ENCODE peak calls at places on chromosome 10, in seven cellular contexts. One of them, this sample, is unnamed.

GRCh38 chr10:124521429-124521871 is 59.8 kb downstream of the LHPP start:
- DNase-seq in uterus: no peak
- DNase-seq in heart left ventricle: no peak
- DNase-seq in colonic mucosa: no peak
- DNase-seq in IMR-90: no peak
- DNase-seq in left ventricle myocardium inferior: no peak
- DNase-seq in HCT116: no peak
- DNase-seq in this sample: no peak

GRCh38 chr10:43083764-43084163 is 6.9 kb downstream of the RET start:
- DNase-seq in uterus: no peak
- DNase-seq in left ventricle myocardium inferior: no peak
- DNase-seq in heart left ventricle: no peak
- DNase-seq in HCT116: no peak
- DNase-seq in colonic mucosa: no peak
- DNase-seq in IMR-90: no peak
- DNase-seq in this sample: no peak

GRCh38 chr10:11014671-11015141 is 3.0 kb upstream of the CELF2 start:
- DNase-seq in colonic mucosa: peak
- DNase-seq in HCT116: no peak
- DNase-seq in left ventricle myocardium inferior: peak
- DNase-seq in IMR-90: no peak
- DNase-seq in uterus: no peak
- DNase-seq in heart left ventricle: peak
- DNase-seq in this sample: no peak

GRCh38 chr10:49138361-49138891 is 4.6 kb upstream of the FAM170B start:
- DNase-seq in HCT116: no peak
- DNase-seq in uterus: peak
- DNase-seq in IMR-90: peak
- DNase-seq in heart left ventricle: no peak
- DNase-seq in colonic mucosa: no peak
- DNase-seq in left ventricle myocardium inferior: peak
- DNase-seq in this sample: no peak

GRCh38 chr10:6924166-6924565 is 344.1 kb upstream of the PRKCQ start:
- DNase-seq in heart left ventricle: no peak
- DNase-seq in IMR-90: peak
- DNase-seq in left ventricle myocardium inferior: no peak
- DNase-seq in HCT116: no peak
- DNase-seq in uterus: no peak
- DNase-seq in colonic mucosa: no peak
- DNase-seq in this sample: no peak

GRCh38 chr10:43809211-43809930 is 160.7 kb upstream of the ZNF32 start:
- DNase-seq in IMR-90: peak
- DNase-seq in colonic mucosa: no peak
- DNase-seq in uterus: no peak
- DNase-seq in HCT116: no peak
- DNase-seq in heart left ventricle: no peak
- DNase-seq in left ventricle myocardium inferior: no peak
- DNase-seq in this sample: peak

GRCh38 chr10:86217386-86218080 is 149.1 kb downstream of the GRID1 start:
- DNase-seq in left ventricle myocardium inferior: no peak
- DNase-seq in colonic mucosa: no peak
- DNase-seq in HCT116: no peak
- DNase-seq in uterus: no peak
- DNase-seq in IMR-90: no peak
- DNase-seq in heart left ventricle: peak
- DNase-seq in this sample: no peak

GRCh38 chr10:110786172-110786571 is 85.6 kb upstream of the PDCD4 start:
- DNase-seq in uterus: no peak
- DNase-seq in heart left ventricle: peak
- DNase-seq in colonic mucosa: no peak
- DNase-seq in HCT116: no peak
- DNase-seq in left ventricle myocardium inferior: no peak
- DNase-seq in IMR-90: peak
- DNase-seq in this sample: no peak

GRCh38 chr10:126302195-126302594 is 86.1 kb downstream of the ADAM12 start:
- DNase-seq in uterus: no peak
- DNase-seq in colonic mucosa: no peak
- DNase-seq in IMR-90: no peak
- DNase-seq in left ventricle myocardium inferior: no peak
- DNase-seq in HCT116: no peak
- DNase-seq in heart left ventricle: no peak
- DNase-seq in this sample: no peak

GRCh38 chr10:101935431-101935830 is 91.8 kb upstream of the KCNIP2 start:
- DNase-seq in uterus: no peak
- DNase-seq in left ventricle myocardium inferior: no peak
- DNase-seq in colonic mucosa: no peak
- DNase-seq in HCT116: no peak
- DNase-seq in heart left ventricle: no peak
- DNase-seq in IMR-90: no peak
- DNase-seq in this sample: no peak

GRCh38 chr10:97667462-97667861 is 19.6 kb downstream of the AVPI1 start:
- DNase-seq in heart left ventricle: no peak
- DNase-seq in left ventricle myocardium inferior: no peak
- DNase-seq in uterus: no peak
- DNase-seq in HCT116: no peak
- DNase-seq in colonic mucosa: no peak
- DNase-seq in IMR-90: no peak
- DNase-seq in this sample: no peak

GRCh38 chr10:14056545-14057332 is 274.0 kb downstream of the FRMD4A start:
- DNase-seq in IMR-90: peak
- DNase-seq in heart left ventricle: no peak
- DNase-seq in colonic mucosa: no peak
- DNase-seq in uterus: no peak
- DNase-seq in left ventricle myocardium inferior: no peak
- DNase-seq in HCT116: no peak
- DNase-seq in this sample: no peak

GRCh38 chr10:100986952-100987684 is at the start of the genes MRPL43 and TWNK:
- DNase-seq in uterus: peak
- DNase-seq in left ventricle myocardium inferior: peak
- DNase-seq in IMR-90: peak
- DNase-seq in HCT116: peak
- DNase-seq in heart left ventricle: peak
- DNase-seq in colonic mucosa: peak
- DNase-seq in this sample: peak

GRCh38 chr10:77702166-77702565 is 64.6 kb upstream of the KCNMA1 start:
- DNase-seq in colonic mucosa: peak
- DNase-seq in uterus: no peak
- DNase-seq in HCT116: no peak
- DNase-seq in IMR-90: peak
- DNase-seq in heart left ventricle: no peak
- DNase-seq in left ventricle myocardium inferior: no peak
- DNase-seq in this sample: no peak

GRCh38 chr10:73917566-73918305 is 6.8 kb downstream of the PLAU start:
- DNase-seq in heart left ventricle: no peak
- DNase-seq in IMR-90: peak
- DNase-seq in left ventricle myocardium inferior: no peak
- DNase-seq in colonic mucosa: no peak
- DNase-seq in uterus: no peak
- DNase-seq in HCT116: no peak
- DNase-seq in this sample: no peak

GRCh38 chr10:89659185-89660131 is 14.4 kb upstream of the PANK1 start:
- DNase-seq in colonic mucosa: no peak
- DNase-seq in HCT116: no peak
- DNase-seq in IMR-90: peak
- DNase-seq in heart left ventricle: no peak
- DNase-seq in left ventricle myocardium inferior: no peak
- DNase-seq in uterus: no peak
- DNase-seq in this sample: no peak

GRCh38 chr10:50419756-50420155 is 168.4 kb upstream of the ASAH2 start:
- DNase-seq in IMR-90: no peak
- DNase-seq in HCT116: no peak
- DNase-seq in left ventricle myocardium inferior: no peak
- DNase-seq in heart left ventricle: no peak
- DNase-seq in uterus: no peak
- DNase-seq in colonic mucosa: no peak
- DNase-seq in this sample: no peak

GRCh38 chr10:6037422-6037821 is 24.7 kb downstream of the IL2RA start:
- DNase-seq in colonic mucosa: peak
- DNase-seq in HCT116: no peak
- DNase-seq in heart left ventricle: no peak
- DNase-seq in left ventricle myocardium inferior: no peak
- DNase-seq in IMR-90: no peak
- DNase-seq in uterus: no peak
- DNase-seq in this sample: no peak

GRCh38 chr10:58755688-58756087 is 243.0 kb downstream of the BICC1 start:
- DNase-seq in colonic mucosa: no peak
- DNase-seq in uterus: peak
- DNase-seq in left ventricle myocardium inferior: no peak
- DNase-seq in heart left ventricle: peak
- DNase-seq in IMR-90: peak
- DNase-seq in HCT116: no peak
- DNase-seq in this sample: peak

GRCh38 chr10:49761201-49761788 is 828 bp downstream of the OGDHL start:
- DNase-seq in colonic mucosa: no peak
- DNase-seq in heart left ventricle: no peak
- DNase-seq in IMR-90: no peak
- DNase-seq in HCT116: no peak
- DNase-seq in uterus: no peak
- DNase-seq in left ventricle myocardium inferior: no peak
- DNase-seq in this sample: no peak

GRCh38 chr10:34526186-34526585 is 288.9 kb downstream of the PARD3 start:
- DNase-seq in HCT116: no peak
- DNase-seq in colonic mucosa: no peak
- DNase-seq in left ventricle myocardium inferior: no peak
- DNase-seq in heart left ventricle: no peak
- DNase-seq in uterus: no peak
- DNase-seq in IMR-90: peak
- DNase-seq in this sample: no peak

GRCh38 chr10:34528320-34528719 is 286.8 kb downstream of the PARD3 start:
- DNase-seq in heart left ventricle: no peak
- DNase-seq in left ventricle myocardium inferior: no peak
- DNase-seq in uterus: no peak
- DNase-seq in IMR-90: peak
- DNase-seq in HCT116: peak
- DNase-seq in colonic mucosa: no peak
- DNase-seq in this sample: no peak

GRCh38 chr10:34530778-34531177 is 284.3 kb downstream of the PARD3 start:
- DNase-seq in colonic mucosa: no peak
- DNase-seq in IMR-90: no peak
- DNase-seq in HCT116: no peak
- DNase-seq in left ventricle myocardium inferior: no peak
- DNase-seq in heart left ventricle: no peak
- DNase-seq in uterus: no peak
- DNase-seq in this sample: no peak

GRCh38 chr10:34524369-34525091 is 290.6 kb downstream of the PARD3 start:
- DNase-seq in IMR-90: no peak
- DNase-seq in colonic mucosa: no peak
- DNase-seq in heart left ventricle: no peak
- DNase-seq in HCT116: no peak
- DNase-seq in uterus: no peak
- DNase-seq in left ventricle myocardium inferior: no peak
- DNase-seq in this sample: no peak

GRCh38 chr10:34526758-34527730 is 288.1 kb downstream of the PARD3 start:
- DNase-seq in colonic mucosa: no peak
- DNase-seq in heart left ventricle: no peak
- DNase-seq in left ventricle myocardium inferior: no peak
- DNase-seq in HCT116: peak
- DNase-seq in uterus: no peak
- DNase-seq in IMR-90: peak
- DNase-seq in this sample: no peak
- TF ChIP-seq CTCF in colonic mucosa: no peak
- TF ChIP-seq CTCF in heart left ventricle: peak
- TF ChIP-seq CTCF in left ventricle myocardium inferior: no peak
- TF ChIP-seq CTCF in HCT116: peak
- TF ChIP-seq CTCF in uterus: no peak
- TF ChIP-seq CTCF in IMR-90: peak
- TF ChIP-seq CTCF in this sample: no peak

GRCh38 chr10:132942740-132943554 is 577 bp upstream of the CFAP46 start:
- DNase-seq in heart left ventricle: no peak
- DNase-seq in HCT116: no peak
- DNase-seq in IMR-90: no peak
- DNase-seq in left ventricle myocardium inferior: no peak
- DNase-seq in uterus: no peak
- DNase-seq in colonic mucosa: no peak
- DNase-seq in this sample: no peak

GRCh38 chr10:132940791-132941465 is 1.4 kb downstream of the CFAP46 start:
- DNase-seq in uterus: no peak
- DNase-seq in left ventricle myocardium inferior: no peak
- DNase-seq in heart left ventricle: no peak
- DNase-seq in HCT116: no peak
- DNase-seq in IMR-90: no peak
- DNase-seq in colonic mucosa: no peak
- DNase-seq in this sample: peak

GRCh38 chr10:132943555-132944404 is 1.4 kb upstream of the CFAP46 start:
- DNase-seq in left ventricle myocardium inferior: no peak
- DNase-seq in IMR-90: no peak
- DNase-seq in HCT116: no peak
- DNase-seq in colonic mucosa: no peak
- DNase-seq in uterus: no peak
- DNase-seq in heart left ventricle: no peak
- DNase-seq in this sample: no peak

GRCh38 chr10:132941640-132942051 is 724 bp downstream of the CFAP46 start:
- DNase-seq in IMR-90: no peak
- DNase-seq in heart left ventricle: no peak
- DNase-seq in left ventricle myocardium inferior: no peak
- DNase-seq in uterus: no peak
- DNase-seq in HCT116: no peak
- DNase-seq in colonic mucosa: no peak
- DNase-seq in this sample: no peak

GRCh38 chr10:132942101-132942739 is at the start of gene CFAP46:
- DNase-seq in heart left ventricle: peak
- DNase-seq in colonic mucosa: no peak
- DNase-seq in uterus: no peak
- DNase-seq in HCT116: peak
- DNase-seq in left ventricle myocardium inferior: peak
- DNase-seq in IMR-90: peak
- DNase-seq in this sample: no peak
- H3K4me3 ChIP-seq in heart left ventricle: peak
- H3K4me3 ChIP-seq in colonic mucosa: peak
- H3K4me3 ChIP-seq in uterus: peak
- H3K4me3 ChIP-seq in HCT116: peak
- H3K4me3 ChIP-seq in left ventricle myocardium inferior: peak
- H3K4me3 ChIP-seq in IMR-90: peak
- H3K4me3 ChIP-seq in this sample: peak

DNA sequence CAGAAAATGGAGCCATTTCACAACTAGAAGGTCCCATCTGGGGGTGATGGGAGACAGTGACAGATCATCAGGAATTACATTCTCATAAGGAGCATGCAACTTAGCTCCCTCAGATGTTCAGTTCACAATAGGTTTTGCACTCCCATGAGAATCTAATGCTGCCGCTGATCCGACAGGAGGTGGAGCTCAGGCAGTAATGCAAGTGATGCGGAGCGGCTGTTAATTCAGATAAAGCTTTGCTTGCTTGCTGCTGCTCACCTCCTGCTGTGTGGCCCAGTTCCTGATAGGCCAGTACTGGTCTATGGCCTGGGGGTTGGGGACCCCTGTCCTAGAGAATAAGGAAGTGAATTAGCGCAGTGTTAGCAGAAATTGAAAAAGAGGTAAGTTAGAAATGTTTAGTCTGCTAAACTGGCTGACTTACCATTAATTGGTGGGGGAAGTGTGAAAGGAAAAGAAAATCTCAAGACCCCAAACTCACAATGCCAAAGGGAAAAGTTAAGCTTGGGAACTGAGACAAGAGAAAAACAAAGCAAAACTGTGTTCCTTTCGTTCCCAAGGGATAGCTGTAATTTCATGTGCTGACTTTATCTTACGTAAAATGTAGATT is 76.4 kb downstream of the LYZL2 start:
- DNase-seq in left ventricle myocardium inferior: no peak
- DNase-seq in IMR-90: no peak
- DNase-seq in heart left ventricle: no peak
- DNase-seq in HCT116: no peak
- DNase-seq in colonic mucosa: no peak
- DNase-seq in uterus: no peak
- DNase-seq in this sample: no peak
- H3K27ac ChIP-seq in left ventricle myocardium inferior: peak
- H3K27ac ChIP-seq in IMR-90: no peak
- H3K27ac ChIP-seq in heart left ventricle: peak
- H3K27ac ChIP-seq in HCT116: no peak
- H3K27ac ChIP-seq in colonic mucosa: peak
- H3K27ac ChIP-seq in uterus: peak
- H3K27ac ChIP-seq in this sample: peak

GRCh38 chr10:112446855-112447691 is at the start of the genes VTI1A and ZDHHC6:
- DNase-seq in colonic mucosa: peak
- DNase-seq in HCT116: peak
- DNase-seq in IMR-90: peak
- DNase-seq in heart left ventricle: peak
- DNase-seq in left ventricle myocardium inferior: peak
- DNase-seq in uterus: peak
- DNase-seq in this sample: peak
- TF ChIP-seq CTCF in colonic mucosa: no peak
- TF ChIP-seq CTCF in HCT116: no peak
- TF ChIP-seq CTCF in IMR-90: peak
- TF ChIP-seq CTCF in heart left ventricle: no peak
- TF ChIP-seq CTCF in left ventricle myocardium inferior: peak
- TF ChIP-seq CTCF in uterus: no peak
- TF ChIP-seq CTCF in this sample: no peak

This sample was measured in tibial artery.